ENCODE peak calls at places on chromosomes 3 and 15, in nine cellular contexts. L, R, H, Q, U, J, O, G and S are unnamed samples.

GRCh38 chr3:141499304-141499703 is 12.5 kb downstream of the RASA2 start:
- DNase-seq in H (no peak), O (no peak), J (no peak), R (no peak), U (no peak), Q (no peak), L (no peak), G (no peak), S (peak; percentile 28)

GRCh38 chr3:71962561-71963240 is 177.8 kb upstream of the PROK2 start:
- DNase-seq in H (no peak), R (no peak), U (no peak), Q (peak; percentile 18), L (no peak), O (peak; percentile 89), J (no peak), G (peak; percentile 25), S (no peak)

GRCh38 chr15:42037650-42038049 is 16.8 kb upstream of the PLA2G4E start:
- DNase-seq in L (no peak), H (no peak), J (no peak), O (no peak), R (no peak), U (no peak), G (no peak), Q (no peak), S (no peak)

GRCh38 chr3:126474498-126475410 is 937 bp downstream of the ZXDC start:
- DNase-seq in U (peak; percentile 44), H (peak; percentile 48), L (peak; percentile 40), G (peak; percentile 34), J (peak; percentile 67), Q (peak; percentile 41), R (peak; percentile 34), O (peak; percentile 30), S (peak; percentile 61)

GRCh38 chr3:23240386-23240785 is 37.3 kb downstream of the UBE2E2 start:
- DNase-seq in Q (peak; percentile 24), U (no peak), G (no peak), J (no peak), R (no peak), H (no peak), O (no peak), L (no peak), S (no peak)

GRCh38 chr3:168427830-168428471 is 332.2 kb upstream of the GOLIM4 start:
- DNase-seq in G (no peak), R (no peak), Q (no peak), L (no peak), U (no peak), J (no peak), H (no peak), O (no peak), S (no peak)

GRCh38 chr15:62802612-62803011 is 239.9 kb upstream of the TPM1 start:
- DNase-seq in U (no peak), G (no peak), L (no peak), H (no peak), J (no peak), Q (no peak), O (no peak), R (no peak), S (no peak)

GRCh38 chr3:156360992-156361391 is 193.9 kb downstream of the SSR3 start:
- DNase-seq in R (no peak), H (no peak), O (no peak), G (no peak), Q (no peak), L (no peak), J (no peak), U (no peak), S (no peak)

GRCh38 chr3:30631237-30631961 is 25.0 kb downstream of the TGFBR2 start:
- DNase-seq in J (no peak), L (no peak), H (no peak), O (peak; percentile 83), U (no peak), G (peak; percentile 58), R (peak; percentile 40), Q (peak; percentile 63), S (peak; percentile 85)

GRCh38 chr3:73622135-73622534 is 2.6 kb downstream of the PDZRN3 start:
- DNase-seq in G (no peak), O (peak; percentile 30), H (no peak), L (no peak), U (peak; percentile 75), Q (peak; percentile 55), R (no peak), J (peak; percentile 47), S (no peak)

GRCh38 chr15:49044761-49045571 is 1.3 kb downstream of the SECISBP2L start:
- DNase-seq in U (no peak), Q (peak; percentile 17), R (no peak), L (no peak), H (no peak), J (no peak), O (peak; percentile 14), G (peak; percentile 6), S (no peak)

GRCh38 chr3:35393916-35394315 is 245.4 kb upstream of the ARPP21 start:
- DNase-seq in Q (no peak), O (no peak), H (no peak), U (no peak), J (no peak), L (no peak), R (peak; percentile 58), G (peak; percentile 34), S (no peak)

GRCh38 chr3:138265745-138266144 is 63.9 kb downstream of the NME9 start:
- DNase-seq in O (no peak), L (no peak), Q (no peak), G (no peak), H (no peak), U (no peak), J (no peak), R (no peak), S (no peak)

GRCh38 chr15:81256916-81257315 is 60.2 kb downstream of the IL16 start:
- DNase-seq in R (no peak), Q (peak; percentile 85), O (peak; percentile 77), G (peak; percentile 31), J (no peak), L (no peak), H (no peak), U (no peak), S (no peak)
- TF ChIP-seq CTCF in R (peak; percentile 36), Q (peak; percentile 58), O (peak; percentile 64), G (peak; percentile 55), J (peak; percentile 32), L (no peak), H (no peak), U (peak; percentile 65), S (no peak)

GRCh38 chr15:34708422-34708821 is 46.4 kb downstream of the GJD2 start:
- DNase-seq in L (no peak), O (peak; percentile 68), H (no peak), G (peak; percentile 42), J (no peak), U (no peak), R (peak; percentile 20), Q (peak; percentile 76), S (no peak)
- TF ChIP-seq CTCF in L (no peak), O (peak; percentile 98), H (peak; percentile 62), G (peak; percentile 88), J (peak; percentile 37), U (peak; percentile 74), R (peak; percentile 86), Q (peak; percentile 99), S (peak; percentile 47)

GRCh38 chr15:81313686-81314085 is 10.3 kb downstream of the STARD5 start:
- DNase-seq in G (no peak), Q (no peak), R (no peak), H (no peak), O (no peak), J (no peak), U (no peak), L (no peak), S (no peak)

GRCh38 chr15:81310480-81310879 is 13.5 kb downstream of the STARD5 start:
- DNase-seq in J (peak; percentile 38), R (no peak), Q (no peak), U (no peak), O (no peak), L (no peak), H (no peak), G (no peak), S (no peak)

GRCh38 chr15:81314378-81314777 is 9.6 kb downstream of the STARD5 start:
- DNase-seq in Q (no peak), L (no peak), O (no peak), U (no peak), R (no peak), H (no peak), G (no peak), J (peak; percentile 36), S (no peak)

GRCh38 chr15:81311834-81312459 is 12.0 kb downstream of the STARD5 start:
- DNase-seq in O (peak; percentile 82), L (no peak), J (peak; percentile 73), H (no peak), Q (peak; percentile 44), U (no peak), G (peak; percentile 59), R (no peak), S (no peak)

GRCh38 chr15:81312790-81313543 is 11.0 kb downstream of the STARD5 start:
- DNase-seq in R (peak; percentile 97), H (no peak), J (peak; percentile 81), G (peak; percentile 98), L (no peak), O (peak; percentile 99), U (peak; percentile 54), Q (peak; percentile 99), S (no peak)
- TF ChIP-seq CTCF in R (no peak), H (no peak), J (no peak), G (no peak), L (no peak), O (no peak), U (no peak), Q (no peak), S (no peak)

GRCh38 chr3:149763565-149763964 is 11.3 kb upstream of the COMMD2 start:
- DNase-seq in U (no peak), R (no peak), L (no peak), J (no peak), Q (no peak), H (no peak), O (no peak), G (no peak), S (no peak)

GRCh38 chr3:149767720-149768119 is 15.4 kb upstream of the COMMD2 start:
- DNase-seq in L (no peak), O (no peak), H (no peak), G (no peak), R (no peak), U (no peak), J (no peak), Q (no peak), S (no peak)

GRCh38 chr3:149768704-149769103 is 16.4 kb upstream of the COMMD2 start:
- DNase-seq in U (no peak), H (no peak), R (no peak), L (no peak), O (no peak), Q (no peak), J (no peak), G (no peak), S (no peak)

GRCh38 chr3:149764302-149764701 is 12.0 kb upstream of the COMMD2 start:
- DNase-seq in R (no peak), Q (no peak), L (no peak), U (no peak), O (no peak), J (no peak), H (no peak), G (no peak), S (no peak)

DNA sequence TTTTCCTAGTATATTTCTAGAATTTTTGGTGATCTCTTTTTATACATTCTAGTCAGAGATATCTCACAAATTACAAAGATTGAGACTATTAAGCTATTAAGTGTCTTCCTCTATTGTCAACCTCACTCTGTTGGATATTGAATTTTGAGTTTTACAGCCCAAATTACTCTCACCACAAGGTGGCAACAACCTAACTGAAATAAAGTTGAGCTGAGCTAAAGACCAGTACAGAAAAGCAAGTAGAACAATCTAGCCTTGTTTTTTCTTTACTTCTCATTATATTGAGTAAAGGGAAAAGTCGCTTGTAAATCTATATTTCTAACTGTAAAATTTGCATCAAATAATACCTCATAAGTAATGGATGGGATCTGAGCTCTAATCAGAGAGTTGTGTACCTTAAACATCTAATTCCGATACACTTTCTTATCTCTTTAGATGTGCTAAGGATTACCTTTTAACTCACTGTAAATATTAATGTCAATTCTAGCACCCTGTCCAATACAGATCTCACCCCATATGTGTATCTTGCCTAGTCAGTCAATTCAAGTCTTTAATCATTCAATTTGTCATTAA is 13.6 kb upstream of the COMMD2 start:
- DNase-seq in U (no peak), R (peak; percentile 17), G (peak; percentile 30), H (no peak), O (peak; percentile 47), Q (peak; percentile 67), J (no peak), L (no peak), S (no peak)
- TF ChIP-seq CTCF in U (peak; percentile 42), R (peak; percentile 51), G (peak; percentile 66), H (peak; percentile 47), O (peak; percentile 60), Q (peak; percentile 67), J (peak; percentile 42), L (peak; percentile 25), S (peak; percentile 17)